ENCODE peak calls at places on chromosome 1, in nine cellular contexts. O is GM10248; W is activated CD4-positive, alpha-beta T cell treated with anti-CD3 and anti-CD28 coated beads for 24 hours; E is stimulated activated CD8-positive, alpha-beta memory T cell treated with anti-CD3 and anti-CD28 coated beads, Interleukin-4, amount 100 ng/mL, for 4 hours; T is amygdala; V is NCI-H1092; S is CD8-positive, alpha-beta T cell; M is omental fat pad; L is NCI-H1417. X is an unnamed sample.

GRCh38 chr1:205961970-205962820 is 18.9 kb upstream of the SLC26A9 start:
- DNase-seq in M (no peak), L (no peak), O (no peak), E (no peak), T (no peak), W (no peak), S (no peak), V (peak), X (no peak)

GRCh38 chr1:181251713-181252075 is 163.2 kb downstream of the IER5 start:
- DNase-seq in S (no peak), L (no peak), T (no peak), E (no peak), O (no peak), M (no peak), V (no peak), W (no peak), X (no peak)

GRCh38 chr1:16617101-16617727 is 3.9 kb upstream of the NBPF1 start:
- DNase-seq in T (no peak), W (no peak), E (no peak), L (no peak), O (no peak), V (no peak), M (no peak), S (no peak), X (no peak)

GRCh38 chr1:22489823-22490222 is 38.2 kb downstream of the ZBTB40 start:
- DNase-seq in E (no peak), M (no peak), S (no peak), L (no peak), O (no peak), T (no peak), V (no peak), W (no peak), X (no peak)

GRCh38 chr1:152110860-152111514 is 4.3 kb downstream of the TCHH start:
- DNase-seq in T (no peak), V (peak), L (peak), S (no peak), O (peak), E (no peak), M (no peak), W (peak), X (no peak)

GRCh38 chr1:118987431-118988185 is 535 bp downstream of the TBX15 start:
- DNase-seq in M (no peak), O (peak), T (no peak), L (no peak), S (no peak), V (no peak), W (no peak), E (no peak), X (no peak)

GRCh38 chr1:15762546-15762945 is 4.0 kb downstream of the FBLIM1 start:
- DNase-seq in M (no peak), V (no peak), T (no peak), W (no peak), O (no peak), S (no peak), L (no peak), E (no peak), X (no peak)

GRCh38 chr1:53892911-53893310 is 1.1 kb upstream of the DIO1 start:
- DNase-seq in S (no peak), V (no peak), L (no peak), W (no peak), E (no peak), T (peak), M (no peak), O (no peak), X (no peak)

GRCh38 chr1:36522461-36523229 is 39.9 kb upstream of the CSF3R start:
- DNase-seq in W (no peak), E (no peak), S (no peak), T (no peak), O (no peak), M (no peak), L (no peak), V (no peak), X (no peak)

GRCh38 chr1:36304970-36305914 is 926 bp upstream of the SH3D21 start:
- DNase-seq in T (no peak), S (no peak), E (no peak), V (no peak), O (no peak), L (no peak), W (no peak), M (no peak), X (no peak)

GRCh38 chr1:5999711-6000443 is 7.7 kb upstream of the NPHP4 start:
- DNase-seq in L (no peak), T (no peak), E (no peak), M (no peak), S (no peak), W (no peak), O (no peak), V (no peak), X (no peak)

GRCh38 chr1:201795066-201795465 is 33.9 kb upstream of the IPO9 start:
- DNase-seq in T (no peak), S (no peak), O (no peak), L (peak), W (no peak), E (no peak), V (peak), M (no peak), X (no peak)

GRCh38 chr1:234884006-234884405 is 244.6 kb downstream of the TOMM20 start:
- DNase-seq in W (no peak), O (no peak), L (no peak), M (no peak), V (no peak), E (no peak), S (no peak), T (no peak), X (no peak)